ENCODE peak calls at places on chromosomes 4 and X, in four cellular contexts. A is K562, K is HL-60, X is GM12878. E is an unnamed sample.

GRCh38 chr4:1460967-1461868 is 55.0 kb upstream of the NKX1-1 start:
- DNase-seq in A (no peak), K (no peak), X (no peak), E (no peak)

GRCh38 chr4:53688186-53688790 is 97.0 kb upstream of the LNX1 start:
- DNase-seq in A (peak), X (peak), K (peak), E (no peak)

GRCh38 chr4:157779084-157779483 is 393.7 kb downstream of the GASK1B start:
- DNase-seq in A (no peak), K (no peak), X (no peak), E (no peak)

GRCh38 chr4:26360273-26360672 is 39.5 kb downstream of the RBPJ start:
- DNase-seq in A (no peak), X (no peak), K (no peak), E (no peak)

GRCh38 chr4:186666750-186667149 is 56.9 kb downstream of the FAT1 start:
- DNase-seq in X (no peak), K (no peak), A (no peak), E (no peak)

GRCh38 chrX:115559672-115560071 is 1.3 kb upstream of the PLS3 start:
- DNase-seq in K (no peak), X (no peak), A (no peak), E (no peak)

GRCh38 chr4:2043396-2044118 is 15.6 kb upstream of the NAT8L start:
- DNase-seq in X (no peak), A (no peak), K (no peak), E (no peak)

GRCh38 chr4:22877653-22878052 is 184.9 kb downstream of the GBA3 start:
- DNase-seq in A (no peak), X (no peak), K (no peak), E (no peak)

GRCh38 chrX:30570505-30570904 is 7.1 kb downstream of the TASL start:
- DNase-seq in K (no peak), X (no peak), A (no peak), E (no peak)

DNA sequence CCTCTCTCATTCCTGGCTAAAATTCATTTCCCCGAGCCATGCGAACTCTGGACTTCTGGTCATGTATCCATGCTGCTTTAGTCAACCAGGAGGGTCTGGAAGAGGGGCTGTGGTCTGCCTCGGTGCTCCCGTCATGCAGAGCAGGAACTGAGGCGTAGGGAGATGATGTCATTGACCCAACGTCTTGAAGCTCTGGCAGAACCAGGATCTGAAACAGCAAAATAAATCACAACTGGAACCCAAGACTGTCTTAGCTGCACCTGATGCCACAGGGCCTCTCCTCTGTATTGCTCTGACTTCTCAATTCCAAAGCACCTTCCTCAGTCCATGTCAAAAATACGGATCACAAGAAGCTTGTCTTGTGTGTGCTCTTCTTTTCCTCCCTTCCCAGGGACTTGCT is 131.0 kb upstream of the LDB2 start:
- DNase-seq in A (no peak), K (no peak), X (no peak), E (no peak)
- TF ChIP-seq SPI1 in A (no peak), K (no peak), X (no peak), E (no peak)

DNA sequence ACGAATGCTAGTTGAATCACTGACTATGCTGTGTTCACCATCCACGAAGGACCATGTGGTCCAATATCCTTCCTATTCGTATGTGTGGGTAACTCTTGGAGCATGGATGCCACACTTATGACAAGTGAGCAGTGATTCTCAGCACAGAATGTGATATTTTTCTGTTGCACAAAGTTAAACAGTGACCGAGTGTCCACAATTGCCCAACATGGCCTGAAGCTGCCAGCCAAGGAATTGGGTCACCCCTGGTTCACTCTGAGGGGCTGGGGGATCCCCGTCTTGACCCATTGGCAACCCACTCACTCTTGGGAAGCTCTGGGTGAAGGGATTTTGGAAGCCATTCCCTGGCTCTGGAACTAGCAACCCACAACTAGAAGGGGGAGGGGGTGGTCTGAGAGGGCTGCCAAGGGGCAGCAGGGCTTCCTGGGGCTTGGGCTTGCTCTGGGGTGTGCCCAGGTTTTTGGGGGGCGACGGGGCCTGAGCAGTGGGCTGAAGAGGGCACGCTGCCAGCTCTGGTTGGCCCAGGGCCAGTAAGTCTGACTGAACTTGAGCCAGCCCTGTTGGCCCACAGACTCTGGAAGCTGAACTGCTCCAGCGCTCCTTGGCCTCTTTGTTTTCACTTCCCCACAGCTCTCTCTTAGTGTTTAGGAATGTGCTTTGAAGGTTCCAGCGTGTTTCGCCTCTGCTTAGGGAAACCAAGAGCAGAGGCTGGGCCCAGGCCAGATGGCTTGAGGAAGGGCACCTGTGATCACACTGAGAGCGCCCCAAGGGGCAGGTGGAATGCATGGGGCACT is 43.1 kb upstream of the BCOR start:
- DNase-seq in A (no peak), K (no peak), X (no peak), E (no peak)
- TF ChIP-seq SPI1 in A (no peak), K (no peak), X (no peak), E (no peak)

DNA sequence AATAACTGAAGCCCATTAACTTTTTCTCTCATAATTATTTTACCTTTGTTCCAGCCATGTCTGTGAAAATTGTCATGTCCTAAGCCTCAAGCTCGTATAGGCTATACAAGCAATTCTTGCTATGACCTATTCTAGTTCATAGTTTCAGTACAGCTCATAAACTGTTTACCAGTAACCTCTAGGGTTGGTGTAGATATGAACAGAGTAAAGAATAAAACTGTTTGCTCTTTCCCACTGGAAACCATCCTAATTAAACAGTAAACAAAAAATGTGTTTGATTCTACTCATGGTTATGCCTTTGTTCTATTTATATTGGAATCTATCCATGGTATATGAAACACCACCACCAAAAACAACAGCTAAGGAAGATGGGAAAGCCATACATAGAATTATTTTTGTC is 1444.0 kb upstream of the PCDH7 start:
- DNase-seq in K (no peak), X (no peak), A (no peak), E (no peak)
- TF ChIP-seq SPI1 in K (no peak), X (no peak), A (no peak), E (no peak)

GRCh38 chr4:41579043-41579442 is 41.1 kb downstream of the LIMCH1 start:
- DNase-seq in X (no peak), A (no peak), K (no peak), E (no peak)

GRCh38 chr4:41575665-41576064 is 37.7 kb downstream of the LIMCH1 start:
- DNase-seq in A (no peak), K (no peak), X (no peak), E (no peak)

GRCh38 chr4:41580007-41580406 is 42.0 kb downstream of the LIMCH1 start:
- DNase-seq in A (no peak), K (no peak), X (no peak), E (no peak)

GRCh38 chr4:41575207-41575606 is 37.2 kb downstream of the LIMCH1 start:
- DNase-seq in X (no peak), A (no peak), K (no peak), E (no peak)

DNA sequence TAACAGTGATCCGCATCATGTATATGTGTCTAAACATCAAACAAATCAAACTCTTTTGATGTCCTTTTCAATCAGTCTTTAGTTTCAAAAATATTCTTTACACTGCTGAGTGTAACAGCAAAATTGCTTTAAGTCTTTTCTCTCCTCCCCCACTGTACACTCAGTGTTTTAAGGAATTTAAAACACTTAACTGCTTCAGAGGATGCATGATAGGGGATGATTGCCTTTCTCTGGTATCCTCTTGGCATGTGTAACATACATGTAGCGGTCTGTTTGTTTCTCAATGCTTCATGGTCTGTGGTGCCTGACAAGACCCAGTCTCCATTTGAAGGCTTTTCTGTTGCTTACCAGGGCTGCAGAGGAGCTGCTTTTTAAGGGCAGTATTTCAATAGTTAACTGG is 41.6 kb downstream of the LIMCH1 start:
- DNase-seq in K (no peak), X (no peak), A (no peak), E (no peak)
- TF ChIP-seq SPI1 in K (no peak), X (no peak), A (no peak), E (no peak)

GRCh38 chr4:183173580-183174526 is 74.8 kb downstream of the WWC2 start:
- DNase-seq in K (no peak), A (no peak), X (no peak), E (no peak)

GRCh38 chr4:183177001-183177400 is 77.9 kb downstream of the WWC2 start:
- DNase-seq in A (no peak), K (no peak), X (no peak), E (no peak)

GRCh38 chr4:183172881-183173280 is 73.8 kb downstream of the WWC2 start:
- DNase-seq in K (no peak), X (no peak), A (no peak), E (no peak)

GRCh38 chr4:183178201-183178600 is 79.1 kb downstream of the WWC2 start:
- DNase-seq in K (no peak), X (no peak), A (no peak), E (no peak)

GRCh38 chr4:183175631-183176232 is 76.7 kb downstream of the WWC2 start:
- DNase-seq in X (no peak), K (no peak), A (no peak), E (no peak)
- TF ChIP-seq SPI1 in X (no peak), K (no peak), A (no peak), E (no peak)

GRCh38 chr4:125060376-125060775 is 254.4 kb upstream of the FAT4 start:
- DNase-seq in A (no peak), X (no peak), K (no peak), E (no peak)

GRCh38 chr4:125062079-125062478 is 252.7 kb upstream of the FAT4 start:
- DNase-seq in X (no peak), A (no peak), K (no peak), E (no peak)
- TF ChIP-seq SPI1 in X (no peak), A (no peak), K (no peak), E (no peak)

GRCh38 chrX:15739886-15740285 is 1.8 kb downstream of the CA5B start:
- DNase-seq in X (no peak), A (no peak), K (no peak), E (no peak)

GRCh38 chrX:15749642-15750610 is 11.9 kb downstream of the CA5B start:
- DNase-seq in K (no peak), A (no peak), X (no peak), E (no peak)

GRCh38 chrX:15745179-15745578 is 7.1 kb downstream of the CA5B start:
- DNase-seq in X (no peak), A (no peak), K (peak), E (no peak)

GRCh38 chrX:15747626-15748173 is 9.6 kb downstream of the CA5B start:
- DNase-seq in K (no peak), A (peak), X (no peak), E (no peak)

GRCh38 chrX:15744181-15744867 is 6.3 kb downstream of the CA5B start:
- DNase-seq in X (no peak), A (no peak), K (no peak), E (no peak)
- TF ChIP-seq SPI1 in X (no peak), A (no peak), K (no peak), E (no peak)

DNA sequence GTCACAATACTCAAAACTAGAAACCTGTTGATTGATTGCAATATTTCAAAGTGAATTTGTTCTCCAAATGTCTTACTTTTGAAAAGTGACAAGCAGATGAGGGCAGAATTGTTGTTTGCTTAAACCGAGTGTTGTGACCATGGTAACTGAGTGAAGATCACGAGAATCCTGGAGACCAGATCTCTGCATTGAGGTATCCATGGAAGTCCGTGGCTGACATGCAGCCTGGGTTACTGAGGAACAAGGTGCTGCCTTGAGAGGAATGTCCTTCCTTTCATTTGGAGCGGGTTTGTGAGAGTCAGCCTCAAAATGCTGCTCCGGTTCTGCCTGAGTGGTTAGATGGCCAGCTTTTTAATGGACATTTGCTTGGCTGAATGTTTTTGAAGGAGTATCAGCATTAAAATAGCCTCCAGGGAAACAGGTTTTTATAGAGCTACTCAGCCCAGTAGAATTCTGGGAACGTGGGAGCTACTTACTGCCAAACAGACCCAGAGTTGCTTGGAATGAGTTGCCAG is 31.3 kb downstream of the NYX start:
- DNase-seq in K (no peak), A (no peak), X (no peak), E (no peak)
- TF ChIP-seq SPI1 in K (no peak), A (no peak), X (no peak), E (no peak)

E was measured in GM12891.